ENCODE peak calls at places on chromosomes 11 and 22, in four cellular contexts. One of them, this sample, is unnamed.
A peak's percentile ranks its signal among the peaks of the same experiment; 100 is the strongest.

GRCh38 chr11:36157151-36157519 is 132.1 kb downstream of the COMMD9 start:
- ATAC-seq in HepG2: no peak
- ATAC-seq in A549: no peak
- ATAC-seq in GM12878: no peak
- ATAC-seq in this sample: no peak

GRCh38 chr11:67731583-67731982 is 57.2 kb upstream of the ALDH3B2 start:
- ATAC-seq in A549: peak; percentile 50
- ATAC-seq in HepG2: no peak
- ATAC-seq in GM12878: no peak
- ATAC-seq in this sample: no peak

GRCh38 chr22:45172872-45173585 is 9.3 kb downstream of the NUP50 start:
- ATAC-seq in GM12878: no peak
- ATAC-seq in HepG2: no peak
- ATAC-seq in A549: no peak
- ATAC-seq in this sample: no peak

GRCh38 chr11:128207861-128208321 is 379.5 kb downstream of the ETS1 start:
- ATAC-seq in A549: peak; percentile 80
- ATAC-seq in HepG2: no peak
- ATAC-seq in GM12878: no peak
- ATAC-seq in this sample: peak; percentile 20

GRCh38 chr11:26865703-26866102 is 128.2 kb upstream of the FIBIN start:
- ATAC-seq in HepG2: no peak
- ATAC-seq in A549: no peak
- ATAC-seq in GM12878: no peak
- ATAC-seq in this sample: peak; percentile 44

GRCh38 chr11:130427581-130428211 is 713 bp downstream of the ADAMTS8 start:
- ATAC-seq in GM12878: no peak
- ATAC-seq in A549: peak; percentile 59
- ATAC-seq in HepG2: peak; percentile 8
- ATAC-seq in this sample: peak; percentile 43

GRCh38 chr11:85810521-85810870 is 445 bp downstream of the SYTL2 start:
- ATAC-seq in HepG2: peak; percentile 21
- ATAC-seq in A549: peak; percentile 22
- ATAC-seq in GM12878: no peak
- ATAC-seq in this sample: no peak

GRCh38 chr11:8800498-8801110 is 110.4 kb upstream of the AKIP1 start:
- ATAC-seq in GM12878: no peak
- ATAC-seq in HepG2: no peak
- ATAC-seq in A549: no peak
- ATAC-seq in this sample: no peak

GRCh38 chr22:29487587-29487986 is 7.6 kb downstream of the NEFH start:
- ATAC-seq in GM12878: no peak
- ATAC-seq in HepG2: no peak
- ATAC-seq in A549: no peak
- ATAC-seq in this sample: no peak

GRCh38 chr11:32555091-32555490 is 28.5 kb upstream of the EIF3M start:
- ATAC-seq in A549: no peak
- ATAC-seq in HepG2: no peak
- ATAC-seq in GM12878: no peak
- ATAC-seq in this sample: no peak

GRCh38 chr11:83034673-83035014 is 37.1 kb downstream of the RAB30 start:
- ATAC-seq in HepG2: peak; percentile 29
- ATAC-seq in GM12878: peak; percentile 60
- ATAC-seq in A549: no peak
- ATAC-seq in this sample: peak; percentile 11

GRCh38 chr11:115360186-115360824 is 143.9 kb downstream of the CADM1 start:
- ATAC-seq in HepG2: no peak
- ATAC-seq in A549: peak; percentile 53
- ATAC-seq in GM12878: no peak
- ATAC-seq in this sample: no peak

GRCh38 chr11:115759622-115760527 is 255.7 kb upstream of the CADM1 start:
- ATAC-seq in A549: peak; percentile 42
- ATAC-seq in HepG2: peak; percentile 31
- ATAC-seq in GM12878: peak; percentile 59
- ATAC-seq in this sample: peak; percentile 55

GRCh38 chr11:115606223-115607220 is 102.3 kb upstream of the CADM1 start:
- ATAC-seq in GM12878: no peak
- ATAC-seq in A549: no peak
- ATAC-seq in HepG2: no peak
- ATAC-seq in this sample: no peak

GRCh38 chr22:44755000-44755399 is 2.6 kb downstream of the ARHGAP8 start:
- ATAC-seq in HepG2: no peak
- ATAC-seq in A549: peak; percentile 22
- ATAC-seq in GM12878: no peak
- ATAC-seq in this sample: no peak

GRCh38 chr11:117717485-117718314 is 79.3 kb downstream of the DSCAML1 start:
- ATAC-seq in A549: peak; percentile 90
- ATAC-seq in HepG2: peak; percentile 88
- ATAC-seq in GM12878: no peak
- ATAC-seq in this sample: no peak

GRCh38 chr11:64713031-64713780 is 9.8 kb downstream of the NRXN2 start:
- ATAC-seq in HepG2: no peak
- ATAC-seq in A549: no peak
- ATAC-seq in GM12878: no peak
- ATAC-seq in this sample: peak; percentile 66

GRCh38 chr22:44638966-44639739 is 62.9 kb upstream of the PRR5 start:
- ATAC-seq in HepG2: no peak
- ATAC-seq in A549: no peak
- ATAC-seq in GM12878: no peak
- ATAC-seq in this sample: peak; percentile 79

GRCh38 chr22:46115755-46116490 is 34.4 kb upstream of the PPARA start:
- ATAC-seq in GM12878: no peak
- ATAC-seq in A549: peak; percentile 2
- ATAC-seq in HepG2: no peak
- ATAC-seq in this sample: no peak

GRCh38 chr11:8206251-8207079 is 37.6 kb upstream of the RIC3 start:
- ATAC-seq in HepG2: no peak
- ATAC-seq in GM12878: no peak
- ATAC-seq in A549: no peak
- ATAC-seq in this sample: peak; percentile 48

GRCh38 chr11:123493393-123494063 is 63.5 kb downstream of the GRAMD1B start:
- ATAC-seq in HepG2: no peak
- ATAC-seq in GM12878: no peak
- ATAC-seq in A549: peak; percentile 27
- ATAC-seq in this sample: no peak

GRCh38 chr22:42742940-42743339 is 22.3 kb upstream of the A4GALT start:
- ATAC-seq in A549: no peak
- ATAC-seq in GM12878: no peak
- ATAC-seq in HepG2: peak; percentile 68
- ATAC-seq in this sample: peak; percentile 30

GRCh38 chr11:1555713-1556153 is 16.3 kb downstream of the DUSP8 start:
- ATAC-seq in HepG2: no peak
- ATAC-seq in A549: no peak
- ATAC-seq in GM12878: no peak
- ATAC-seq in this sample: no peak

GRCh38 chr11:36249271-36249670 is 40.0 kb downstream of the COMMD9 start:
- ATAC-seq in A549: no peak
- ATAC-seq in GM12878: peak; percentile 85
- ATAC-seq in HepG2: no peak
- ATAC-seq in this sample: no peak

GRCh38 chr11:123653997-123654565 is 343 bp downstream of the SCN3B start:
- ATAC-seq in GM12878: peak; percentile 79
- ATAC-seq in HepG2: peak; percentile 87
- ATAC-seq in A549: peak; percentile 80
- ATAC-seq in this sample: peak; percentile 69

GRCh38 chr11:35404397-35404775 is 15.0 kb downstream of the SLC1A2 start:
- ATAC-seq in GM12878: peak; percentile 64
- ATAC-seq in HepG2: peak; percentile 84
- ATAC-seq in A549: peak; percentile 89
- ATAC-seq in this sample: no peak

GRCh38 chr11:132718711-132719641 is 813.3 kb downstream of the OPCML start:
- ATAC-seq in GM12878: peak; percentile 21
- ATAC-seq in A549: no peak
- ATAC-seq in HepG2: no peak
- ATAC-seq in this sample: no peak

GRCh38 chr11:65172600-65172999 is 2.6 kb downstream of the SPDYC start:
- ATAC-seq in GM12878: no peak
- ATAC-seq in HepG2: no peak
- ATAC-seq in A549: peak; percentile 20
- ATAC-seq in this sample: no peak

GRCh38 chr11:57792870-57793269 is 31.3 kb downstream of the CTNND1 start:
- ATAC-seq in A549: peak; percentile 67
- ATAC-seq in HepG2: no peak
- ATAC-seq in GM12878: peak; percentile 27
- ATAC-seq in this sample: peak; percentile 50

GRCh38 chr22:44460287-44461082 is 37.5 kb downstream of the RTL6 start:
- ATAC-seq in GM12878: no peak
- ATAC-seq in A549: no peak
- ATAC-seq in HepG2: no peak
- ATAC-seq in this sample: no peak

GRCh38 chr11:121670792-121671275 is 218.1 kb upstream of the SORL1-AS1 start:
- ATAC-seq in GM12878: no peak
- ATAC-seq in HepG2: no peak
- ATAC-seq in A549: no peak
- ATAC-seq in this sample: no peak

GRCh38 chr11:73411031-73411430 is 34.8 kb downstream of the RELT start:
- ATAC-seq in A549: peak; percentile 32
- ATAC-seq in GM12878: no peak
- ATAC-seq in HepG2: no peak
- ATAC-seq in this sample: no peak

GRCh38 chr11:128367573-128367972 is 219.8 kb downstream of the ETS1 start:
- ATAC-seq in A549: no peak
- ATAC-seq in GM12878: peak; percentile 89
- ATAC-seq in HepG2: no peak
- ATAC-seq in this sample: no peak

GRCh38 chr11:35043933-35044332 is 95.0 kb upstream of the CD44 start:
- ATAC-seq in HepG2: no peak
- ATAC-seq in A549: no peak
- ATAC-seq in GM12878: no peak
- ATAC-seq in this sample: no peak

GRCh38 chr11:71488086-71488967 is 35.3 kb downstream of the NADSYN1 start:
- ATAC-seq in A549: peak; percentile 52
- ATAC-seq in GM12878: no peak
- ATAC-seq in HepG2: no peak
- ATAC-seq in this sample: no peak

GRCh38 chr22:30826670-30827355 is 132.1 kb downstream of the OSBP2 start:
- ATAC-seq in GM12878: peak; percentile 55
- ATAC-seq in HepG2: no peak
- ATAC-seq in A549: no peak
- ATAC-seq in this sample: no peak

DNA sequence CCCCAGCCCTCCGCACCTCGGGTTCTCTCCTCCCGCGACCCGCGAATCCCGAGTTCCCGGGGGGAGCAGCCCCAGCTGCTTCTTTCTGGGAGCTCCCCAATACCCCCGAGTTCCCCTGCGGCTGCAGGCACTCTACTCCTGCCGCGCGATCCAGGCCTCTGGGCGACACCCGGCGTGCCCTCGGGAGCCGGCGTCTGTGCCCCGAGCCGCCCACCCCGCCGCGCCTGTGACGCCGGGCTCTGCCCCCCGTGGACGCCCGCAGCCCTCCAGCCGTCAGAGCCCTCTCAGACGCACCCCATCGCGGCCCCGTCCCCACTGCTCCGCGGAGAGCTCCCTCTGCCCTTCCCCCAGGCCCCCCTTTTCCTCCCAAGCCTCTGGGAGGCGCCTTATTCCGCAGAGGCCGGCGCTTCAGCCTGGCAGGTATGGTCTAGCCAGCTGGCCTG is 422 bp downstream of the GLB1L2 start:
- ATAC-seq in HepG2: peak; percentile 46
- ATAC-seq in A549: peak; percentile 60
- ATAC-seq in GM12878: no peak
- ATAC-seq in this sample: peak; percentile 37
- H3K4me3 ChIP-seq in HepG2: peak overlapping the region; percentile 52
- H3K4me3 ChIP-seq in A549: peak overlapping the region; percentile 48
- H3K4me3 ChIP-seq in GM12878: no peak overlapping the region
- H3K4me3 ChIP-seq in this sample: peak overlapping the region; percentile 62

GRCh38 chr11:56688554-56688953 is 10.3 kb upstream of the OR9G1 start:
- ATAC-seq in HepG2: no peak
- ATAC-seq in GM12878: no peak
- ATAC-seq in A549: no peak
- ATAC-seq in this sample: no peak
- TF ChIP-seq EP300 in HepG2: no peak
- TF ChIP-seq EP300 in GM12878: no peak
- TF ChIP-seq EP300 in A549: no peak
- TF ChIP-seq EP300 in this sample: no peak

GRCh38 chr22:37589607-37590006 is 9.7 kb upstream of the LGALS2 start:
- ATAC-seq in HepG2: no peak
- ATAC-seq in A549: no peak
- ATAC-seq in GM12878: no peak
- ATAC-seq in this sample: no peak
- H3K4me3 ChIP-seq in HepG2: no peak overlapping the region
- H3K4me3 ChIP-seq in A549: no peak overlapping the region
- H3K4me3 ChIP-seq in GM12878: no peak overlapping the region
- H3K4me3 ChIP-seq in this sample: no peak overlapping the region

GRCh38 chr11:69700278-69701140 is 3.3 kb downstream of the FGF19 start:
- ATAC-seq in GM12878: no peak
- ATAC-seq in A549: peak; percentile 66
- ATAC-seq in HepG2: peak; percentile 71
- ATAC-seq in this sample: no peak
- TF ChIP-seq EP300 in GM12878: no peak
- TF ChIP-seq EP300 in A549: no peak
- TF ChIP-seq EP300 in HepG2: no peak
- TF ChIP-seq EP300 in this sample: no peak

GRCh38 chr11:88555018-88555828 is 217.7 kb upstream of the CTSC start:
- ATAC-seq in HepG2: no peak
- ATAC-seq in GM12878: no peak
- ATAC-seq in A549: peak; percentile 77
- ATAC-seq in this sample: peak; percentile 75
- H3K4me3 ChIP-seq in HepG2: no peak overlapping the region
- H3K4me3 ChIP-seq in GM12878: no peak overlapping the region
- H3K4me3 ChIP-seq in A549: no peak overlapping the region
- H3K4me3 ChIP-seq in this sample: no peak overlapping the region

GRCh38 chr11:47007579-47007978 is 71.0 kb downstream of the CSTPP1 start:
- ATAC-seq in GM12878: no peak
- ATAC-seq in HepG2: no peak
- ATAC-seq in A549: no peak
- ATAC-seq in this sample: no peak
- TF ChIP-seq EP300 in GM12878: no peak
- TF ChIP-seq EP300 in HepG2: no peak
- TF ChIP-seq EP300 in A549: no peak
- TF ChIP-seq EP300 in this sample: no peak

GRCh38 chr11:62880231-62880802 is 379 bp upstream of the SLC3A2 start:
- ATAC-seq in HepG2: peak; percentile 44
- ATAC-seq in A549: peak; percentile 25
- ATAC-seq in GM12878: peak; percentile 41
- ATAC-seq in this sample: peak; percentile 6
- H3K4me3 ChIP-seq in HepG2: peak overlapping the region; percentile 92
- H3K4me3 ChIP-seq in A549: peak overlapping the region; percentile 89
- H3K4me3 ChIP-seq in GM12878: peak overlapping the region; percentile 91
- H3K4me3 ChIP-seq in this sample: peak overlapping the region; percentile 85

GRCh38 chr11:61110255-61111059 is 8.2 kb downstream of the CD5 start:
- ATAC-seq in A549: no peak
- ATAC-seq in HepG2: no peak
- ATAC-seq in GM12878: no peak
- ATAC-seq in this sample: no peak

GRCh38 chr11:61109671-61110070 is 7.4 kb downstream of the CD5 start:
- ATAC-seq in A549: no peak
- ATAC-seq in GM12878: no peak
- ATAC-seq in HepG2: no peak
- ATAC-seq in this sample: no peak

GRCh38 chr11:61111060-61111435 is 8.8 kb downstream of the CD5 start:
- ATAC-seq in HepG2: no peak
- ATAC-seq in A549: no peak
- ATAC-seq in GM12878: no peak
- ATAC-seq in this sample: no peak

GRCh38 chr11:61113209-61113608 is 10.9 kb downstream of the CD5 start:
- ATAC-seq in HepG2: no peak
- ATAC-seq in A549: no peak
- ATAC-seq in GM12878: no peak
- ATAC-seq in this sample: no peak

GRCh38 chr11:61111786-61112517 is 9.7 kb downstream of the CD5 start:
- ATAC-seq in A549: no peak
- ATAC-seq in HepG2: no peak
- ATAC-seq in GM12878: peak; percentile 57
- ATAC-seq in this sample: no peak
- TF ChIP-seq EP300 in A549: no peak
- TF ChIP-seq EP300 in HepG2: no peak
- TF ChIP-seq EP300 in GM12878: no peak
- TF ChIP-seq EP300 in this sample: no peak

This sample was measured in gastroesophageal sphincter.